ENCODE peak calls at places on chromosomes 6 and 20, in eight cellular contexts. One of them, this sample, is unnamed.

GRCh38 chr6:6781172-6781876 is 192.8 kb downstream of the LY86 start:
- DNase-seq in keratinocyte: peak
- DNase-seq in GM12865: no peak
- DNase-seq in fibroblast of pulmonary artery: peak
- DNase-seq in foreskin fibroblast: peak
- DNase-seq in fibroblast of villous mesenchyme: peak
- DNase-seq in cardiac muscle cell: no peak
- DNase-seq in A549: peak
- DNase-seq in this sample: no peak

GRCh38 chr6:111361648-111362047 is 121.4 kb downstream of the REV3L start:
- DNase-seq in keratinocyte: no peak
- DNase-seq in GM12865: no peak
- DNase-seq in fibroblast of pulmonary artery: peak
- DNase-seq in foreskin fibroblast: peak
- DNase-seq in fibroblast of villous mesenchyme: peak
- DNase-seq in cardiac muscle cell: peak
- DNase-seq in A549: peak
- DNase-seq in this sample: no peak

GRCh38 chr20:59048681-59049030 is 6.1 kb upstream of the PRELID3B start:
- DNase-seq in keratinocyte: no peak
- DNase-seq in GM12865: no peak
- DNase-seq in fibroblast of pulmonary artery: no peak
- DNase-seq in foreskin fibroblast: no peak
- DNase-seq in fibroblast of villous mesenchyme: no peak
- DNase-seq in cardiac muscle cell: no peak
- DNase-seq in A549: no peak
- DNase-seq in this sample: no peak

GRCh38 chr20:37506166-37506725 is 14.8 kb upstream of the NNAT start:
- DNase-seq in keratinocyte: no peak
- DNase-seq in GM12865: no peak
- DNase-seq in fibroblast of pulmonary artery: no peak
- DNase-seq in foreskin fibroblast: no peak
- DNase-seq in fibroblast of villous mesenchyme: no peak
- DNase-seq in cardiac muscle cell: no peak
- DNase-seq in A549: no peak
- DNase-seq in this sample: no peak

GRCh38 chr6:115360602-115361325 is 699.9 kb downstream of the FRK start:
- DNase-seq in keratinocyte: no peak
- DNase-seq in GM12865: no peak
- DNase-seq in fibroblast of pulmonary artery: no peak
- DNase-seq in foreskin fibroblast: no peak
- DNase-seq in fibroblast of villous mesenchyme: no peak
- DNase-seq in cardiac muscle cell: no peak
- DNase-seq in A549: no peak
- DNase-seq in this sample: no peak

GRCh38 chr6:144809120-144809519 is 524.0 kb downstream of the UTRN start:
- DNase-seq in keratinocyte: no peak
- DNase-seq in GM12865: no peak
- DNase-seq in fibroblast of pulmonary artery: no peak
- DNase-seq in foreskin fibroblast: peak
- DNase-seq in fibroblast of villous mesenchyme: no peak
- DNase-seq in cardiac muscle cell: no peak
- DNase-seq in A549: peak
- DNase-seq in this sample: no peak

GRCh38 chr20:35699914-35700624 is 864 bp downstream of the ROMO1 start:
- DNase-seq in keratinocyte: no peak
- DNase-seq in GM12865: no peak
- DNase-seq in fibroblast of pulmonary artery: no peak
- DNase-seq in foreskin fibroblast: no peak
- DNase-seq in fibroblast of villous mesenchyme: no peak
- DNase-seq in cardiac muscle cell: no peak
- DNase-seq in A549: no peak
- DNase-seq in this sample: peak

GRCh38 chr6:130012728-130013127 is 5.7 kb upstream of the L3MBTL3 start:
- DNase-seq in keratinocyte: no peak
- DNase-seq in GM12865: no peak
- DNase-seq in fibroblast of pulmonary artery: no peak
- DNase-seq in foreskin fibroblast: no peak
- DNase-seq in fibroblast of villous mesenchyme: no peak
- DNase-seq in cardiac muscle cell: no peak
- DNase-seq in A549: no peak
- DNase-seq in this sample: no peak

GRCh38 chr6:137111296-137112066 is 62.0 kb downstream of the IL22RA2 start:
- DNase-seq in keratinocyte: no peak
- DNase-seq in GM12865: no peak
- DNase-seq in fibroblast of pulmonary artery: no peak
- DNase-seq in foreskin fibroblast: no peak
- DNase-seq in fibroblast of villous mesenchyme: no peak
- DNase-seq in cardiac muscle cell: no peak
- DNase-seq in A549: no peak
- DNase-seq in this sample: no peak

GRCh38 chr6:39100358-39100757 is 14.6 kb downstream of the SAYSD1 start:
- DNase-seq in keratinocyte: no peak
- DNase-seq in GM12865: no peak
- DNase-seq in fibroblast of pulmonary artery: no peak
- DNase-seq in foreskin fibroblast: no peak
- DNase-seq in fibroblast of villous mesenchyme: no peak
- DNase-seq in cardiac muscle cell: no peak
- DNase-seq in A549: no peak
- DNase-seq in this sample: no peak

GRCh38 chr6:136464874-136465273 is 85.3 kb downstream of the MAP7 start:
- DNase-seq in keratinocyte: no peak
- DNase-seq in GM12865: no peak
- DNase-seq in fibroblast of pulmonary artery: no peak
- DNase-seq in foreskin fibroblast: no peak
- DNase-seq in fibroblast of villous mesenchyme: no peak
- DNase-seq in cardiac muscle cell: no peak
- DNase-seq in A549: no peak
- DNase-seq in this sample: no peak

GRCh38 chr6:154301086-154301625 is 55.4 kb downstream of the IPCEF1 start:
- DNase-seq in keratinocyte: no peak
- DNase-seq in GM12865: no peak
- DNase-seq in fibroblast of pulmonary artery: no peak
- DNase-seq in foreskin fibroblast: peak
- DNase-seq in fibroblast of villous mesenchyme: peak
- DNase-seq in cardiac muscle cell: no peak
- DNase-seq in A549: no peak
- DNase-seq in this sample: no peak

GRCh38 chr6:26232950-26233607 is 131.9 kb upstream of the BTN3A2 start:
- DNase-seq in keratinocyte: no peak
- DNase-seq in GM12865: peak
- DNase-seq in fibroblast of pulmonary artery: peak
- DNase-seq in foreskin fibroblast: peak
- DNase-seq in fibroblast of villous mesenchyme: peak
- DNase-seq in cardiac muscle cell: no peak
- DNase-seq in A549: peak
- DNase-seq in this sample: no peak

GRCh38 chr6:128538763-128539162 is 18.4 kb upstream of the PTPRK start:
- DNase-seq in keratinocyte: no peak
- DNase-seq in GM12865: no peak
- DNase-seq in fibroblast of pulmonary artery: no peak
- DNase-seq in foreskin fibroblast: no peak
- DNase-seq in fibroblast of villous mesenchyme: peak
- DNase-seq in cardiac muscle cell: no peak
- DNase-seq in A549: no peak
- DNase-seq in this sample: no peak

GRCh38 chr6:89359561-89359960 is 7.0 kb upstream of the UBE2J1 start:
- DNase-seq in keratinocyte: no peak
- DNase-seq in GM12865: peak
- DNase-seq in fibroblast of pulmonary artery: no peak
- DNase-seq in foreskin fibroblast: no peak
- DNase-seq in fibroblast of villous mesenchyme: no peak
- DNase-seq in cardiac muscle cell: no peak
- DNase-seq in A549: no peak
- DNase-seq in this sample: no peak

GRCh38 chr20:37220796-37221195 is 40.8 kb downstream of the GHRH start:
- DNase-seq in keratinocyte: no peak
- DNase-seq in GM12865: no peak
- DNase-seq in fibroblast of pulmonary artery: peak
- DNase-seq in foreskin fibroblast: peak
- DNase-seq in fibroblast of villous mesenchyme: peak
- DNase-seq in cardiac muscle cell: no peak
- DNase-seq in A549: no peak
- DNase-seq in this sample: no peak

GRCh38 chr6:72425003-72425681 is 196.7 kb upstream of the KCNQ5 start:
- DNase-seq in keratinocyte: peak
- DNase-seq in GM12865: no peak
- DNase-seq in fibroblast of pulmonary artery: peak
- DNase-seq in foreskin fibroblast: peak
- DNase-seq in fibroblast of villous mesenchyme: peak
- DNase-seq in cardiac muscle cell: no peak
- DNase-seq in A549: no peak
- DNase-seq in this sample: no peak

GRCh38 chr6:64696053-64696452 is 1011.0 kb downstream of the EYS start:
- DNase-seq in keratinocyte: no peak
- DNase-seq in GM12865: no peak
- DNase-seq in fibroblast of pulmonary artery: no peak
- DNase-seq in foreskin fibroblast: no peak
- DNase-seq in fibroblast of villous mesenchyme: no peak
- DNase-seq in cardiac muscle cell: no peak
- DNase-seq in A549: no peak
- DNase-seq in this sample: no peak

GRCh38 chr6:1004885-1005635 is 306.8 kb upstream of the FOXQ1 start:
- DNase-seq in keratinocyte: no peak
- DNase-seq in GM12865: no peak
- DNase-seq in fibroblast of pulmonary artery: no peak
- DNase-seq in foreskin fibroblast: no peak
- DNase-seq in fibroblast of villous mesenchyme: peak
- DNase-seq in cardiac muscle cell: no peak
- DNase-seq in A549: no peak
- DNase-seq in this sample: no peak

GRCh38 chr6:93454533-93454932 is 35.2 kb upstream of the EPHA7 start:
- DNase-seq in keratinocyte: no peak
- DNase-seq in GM12865: no peak
- DNase-seq in fibroblast of pulmonary artery: no peak
- DNase-seq in foreskin fibroblast: no peak
- DNase-seq in fibroblast of villous mesenchyme: no peak
- DNase-seq in cardiac muscle cell: no peak
- DNase-seq in A549: no peak
- DNase-seq in this sample: no peak

GRCh38 chr20:18359854-18360253 is 71.5 kb downstream of the ZNF133 start:
- DNase-seq in keratinocyte: no peak
- DNase-seq in GM12865: no peak
- DNase-seq in fibroblast of pulmonary artery: no peak
- DNase-seq in foreskin fibroblast: no peak
- DNase-seq in fibroblast of villous mesenchyme: no peak
- DNase-seq in cardiac muscle cell: no peak
- DNase-seq in A549: no peak
- DNase-seq in this sample: no peak

GRCh38 chr6:35747877-35748276 is 11.0 kb downstream of the ARMC12 start:
- DNase-seq in keratinocyte: no peak
- DNase-seq in GM12865: no peak
- DNase-seq in fibroblast of pulmonary artery: no peak
- DNase-seq in foreskin fibroblast: no peak
- DNase-seq in fibroblast of villous mesenchyme: no peak
- DNase-seq in cardiac muscle cell: no peak
- DNase-seq in A549: no peak
- DNase-seq in this sample: no peak
- H3K4me3 ChIP-seq in keratinocyte: no peak
- H3K4me3 ChIP-seq in GM12865: no peak
- H3K4me3 ChIP-seq in fibroblast of pulmonary artery: no peak
- H3K4me3 ChIP-seq in foreskin fibroblast: no peak
- H3K4me3 ChIP-seq in fibroblast of villous mesenchyme: no peak
- H3K4me3 ChIP-seq in cardiac muscle cell: no peak
- H3K4me3 ChIP-seq in A549: no peak
- H3K4me3 ChIP-seq in this sample: no peak

DNA sequence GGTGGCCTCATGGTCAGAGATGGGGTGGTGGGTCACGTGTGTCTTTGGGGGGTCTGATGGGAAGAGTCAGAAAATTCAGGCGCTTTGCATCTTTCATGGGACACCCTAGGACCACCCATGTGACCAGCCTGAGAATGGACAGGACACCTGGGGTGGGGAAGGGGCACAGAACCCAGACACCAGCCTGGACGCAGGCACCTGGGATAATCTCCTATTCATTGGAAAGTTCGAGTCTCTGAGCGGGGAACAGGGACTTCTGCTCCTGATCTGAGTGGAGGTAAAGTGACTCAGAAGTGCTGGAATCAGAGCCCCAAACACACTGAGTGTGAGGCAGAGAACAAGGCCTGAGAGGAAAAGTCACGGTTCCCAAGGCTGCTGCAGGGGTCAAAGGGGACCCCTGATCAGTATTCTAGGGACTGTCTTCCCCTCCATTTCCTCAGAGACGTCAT is 1.4 kb downstream of the HLA-B start:
- DNase-seq in keratinocyte: no peak
- DNase-seq in GM12865: no peak
- DNase-seq in fibroblast of pulmonary artery: no peak
- DNase-seq in foreskin fibroblast: no peak
- DNase-seq in fibroblast of villous mesenchyme: no peak
- DNase-seq in cardiac muscle cell: no peak
- DNase-seq in A549: no peak
- DNase-seq in this sample: no peak
- H3K4me3 ChIP-seq in keratinocyte: peak
- H3K4me3 ChIP-seq in GM12865: peak
- H3K4me3 ChIP-seq in fibroblast of pulmonary artery: peak
- H3K4me3 ChIP-seq in foreskin fibroblast: peak
- H3K4me3 ChIP-seq in fibroblast of villous mesenchyme: peak
- H3K4me3 ChIP-seq in cardiac muscle cell: no peak
- H3K4me3 ChIP-seq in A549: no peak
- H3K4me3 ChIP-seq in this sample: no peak

GRCh38 chr6:16320533-16321340 is 82.3 kb downstream of the GMPR start:
- DNase-seq in keratinocyte: no peak
- DNase-seq in GM12865: no peak
- DNase-seq in fibroblast of pulmonary artery: peak
- DNase-seq in foreskin fibroblast: peak
- DNase-seq in fibroblast of villous mesenchyme: peak
- DNase-seq in cardiac muscle cell: no peak
- DNase-seq in A549: no peak
- DNase-seq in this sample: no peak
- H3K4me3 ChIP-seq in keratinocyte: peak
- H3K4me3 ChIP-seq in GM12865: no peak
- H3K4me3 ChIP-seq in fibroblast of pulmonary artery: peak
- H3K4me3 ChIP-seq in foreskin fibroblast: peak
- H3K4me3 ChIP-seq in fibroblast of villous mesenchyme: peak
- H3K4me3 ChIP-seq in cardiac muscle cell: no peak
- H3K4me3 ChIP-seq in A549: no peak
- H3K4me3 ChIP-seq in this sample: peak

DNA sequence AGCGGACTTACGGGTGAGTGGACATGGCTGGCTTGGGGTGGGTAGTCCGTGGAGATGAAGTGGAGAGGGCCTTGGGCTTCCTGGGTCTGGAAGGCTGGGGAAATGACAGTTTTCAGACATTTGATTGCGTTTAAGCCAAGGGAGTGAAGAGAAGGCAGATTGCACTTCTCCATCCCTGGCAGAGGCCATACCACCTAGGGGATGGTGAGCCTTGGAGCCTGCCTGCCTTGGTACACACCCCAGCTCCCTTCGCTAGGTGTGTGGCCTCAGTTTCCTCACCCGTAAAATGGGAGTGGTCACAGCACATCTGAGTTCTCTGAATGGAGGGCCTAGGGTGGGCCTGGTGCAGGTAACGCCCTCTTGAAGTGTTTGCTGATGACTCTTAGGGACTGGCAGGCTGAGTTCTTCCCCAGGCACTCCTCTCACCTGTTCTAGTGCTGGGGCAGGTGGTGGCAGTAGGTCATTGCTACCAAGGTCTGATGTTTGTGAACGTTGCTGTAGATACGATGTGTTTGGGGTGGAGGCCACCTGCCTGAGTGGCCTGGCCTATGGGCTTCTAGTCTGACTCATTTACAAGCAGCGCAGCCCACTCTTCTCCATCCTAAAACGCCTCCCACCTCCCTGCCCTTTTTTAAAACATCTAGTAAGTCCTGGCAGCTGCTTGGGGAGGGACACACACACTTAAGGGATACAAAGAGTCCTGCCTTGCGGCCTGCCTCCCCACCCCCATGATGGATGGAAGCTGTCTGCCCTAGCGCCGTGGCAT is 2.3 kb downstream of the RBM38 start:
- DNase-seq in keratinocyte: no peak
- DNase-seq in GM12865: no peak
- DNase-seq in fibroblast of pulmonary artery: no peak
- DNase-seq in foreskin fibroblast: no peak
- DNase-seq in fibroblast of villous mesenchyme: no peak
- DNase-seq in cardiac muscle cell: no peak
- DNase-seq in A549: no peak
- DNase-seq in this sample: peak
- H3K4me3 ChIP-seq in keratinocyte: no peak
- H3K4me3 ChIP-seq in GM12865: peak
- H3K4me3 ChIP-seq in fibroblast of pulmonary artery: no peak
- H3K4me3 ChIP-seq in foreskin fibroblast: no peak
- H3K4me3 ChIP-seq in fibroblast of villous mesenchyme: no peak
- H3K4me3 ChIP-seq in cardiac muscle cell: peak
- H3K4me3 ChIP-seq in A549: no peak
- H3K4me3 ChIP-seq in this sample: peak